ENCODE peak calls at places on chromosome 4, in six cellular contexts. H is left lung; S is stimulated activated CD4-positive, alpha-beta T cell treated with anti-CD3 and anti-CD28 coated beads, Interleukin-1b, Interleukin-23, amount 100 ng/mL, for 24 hours; O is GDM1; D is spleen; M is NCI-H1092. I is an unnamed sample.

GRCh38 chr4:88187766-88188165 is 29.3 kb upstream of the ABCG2 start:
- DNase-seq in D (no peak), M (no peak), H (no peak), S (no peak), O (no peak), I (no peak)

GRCh38 chr4:158112612-158113011 is 60.2 kb downstream of the GASK1B start:
- DNase-seq in D (no peak), M (no peak), H (no peak), O (no peak), S (no peak), I (no peak)

GRCh38 chr4:107838138-107838618 is 13.4 kb downstream of the SGMS2 start:
- DNase-seq in H (no peak), O (no peak), M (no peak), D (no peak), S (no peak), I (no peak)

GRCh38 chr4:1047106-1047975 is 35.9 kb downstream of the FGFRL1 start:
- DNase-seq in O (no peak), S (no peak), D (peak; percentile 72), M (no peak), H (peak; percentile 33), I (no peak)

GRCh38 chr4:142404191-142404611 is 441.9 kb downstream of the INPP4B start:
- DNase-seq in S (no peak), M (no peak), H (peak; percentile 42), O (peak; percentile 2), D (no peak), I (no peak)

GRCh38 chr4:147029296-147029695 is 83.6 kb upstream of the TTC29 start:
- DNase-seq in H (no peak), M (no peak), D (no peak), O (no peak), S (no peak), I (peak; percentile 76)

GRCh38 chr4:23613782-23614181 is 276.1 kb downstream of the PPARGC1A start:
- DNase-seq in H (no peak), S (no peak), D (no peak), O (no peak), M (no peak), I (no peak)

GRCh38 chr4:168836482-168836881 is 173.6 kb downstream of the CBR4 start:
- DNase-seq in D (no peak), H (no peak), O (no peak), S (no peak), M (no peak), I (no peak)

GRCh38 chr4:128835498-128836222 is 26.2 kb downstream of the JADE1 start:
- DNase-seq in M (no peak), O (no peak), H (peak; percentile 51), S (no peak), D (no peak), I (no peak)

GRCh38 chr4:186623546-186623945 is 68.2 kb upstream of the MTNR1A start:
- DNase-seq in D (no peak), O (no peak), S (no peak), H (no peak), M (no peak), I (no peak)

I was measured in NCI-H187 treated with DMSO at 0.1 percent for 48 hours.